ENCODE peak calls at places on chromosomes 4 and X, in seven cellular contexts. A is activated CD8-positive, alpha-beta memory T cell treated with anti-CD3 and anti-CD28 coated beads for 24 hours; Q is NCI-H1417; P is activated T-cell treated with anti-CD3 and anti-CD28 coated beads, Interleukin-2, amount 50 U/mL, for 72 hours; N is EL; T is A172; O is heart left ventricle. J is an unnamed sample.

GRCh38 chrX:107025538-107025937 is 25.5 kb upstream of the MORC4 start:
- DNase-seq in T (no peak), Q (peak), P (no peak), A (no peak), N (peak), O (no peak), J (no peak)

GRCh38 chr4:1375761-1376322 is 28.8 kb downstream of the UVSSA start:
- DNase-seq in P (no peak), A (no peak), T (no peak), Q (no peak), O (no peak), N (no peak), J (no peak)

GRCh38 chr4:47543331-47543730 is 58.3 kb downstream of the ATP10D start:
- DNase-seq in P (no peak), O (no peak), A (no peak), Q (peak), T (no peak), N (peak), J (no peak)

GRCh38 chrX:40176979-40177430 is 79.2 kb upstream of the BCOR start:
- DNase-seq in O (no peak), P (peak), A (peak), N (no peak), T (no peak), Q (peak), J (peak)

GRCh38 chrX:102604327-102604726 is 5.0 kb downstream of the ARMCX5 start:
- DNase-seq in T (no peak), P (no peak), A (no peak), O (no peak), N (no peak), Q (no peak), J (no peak)

GRCh38 chr4:54709281-54709854 is 51.6 kb downstream of the KIT start:
- DNase-seq in Q (no peak), N (no peak), T (no peak), O (no peak), P (no peak), A (no peak), J (no peak)

GRCh38 chrX:100980608-100981497 is 11.3 kb downstream of the ARL13A start:
- DNase-seq in O (no peak), N (peak), Q (no peak), T (peak), A (no peak), P (no peak), J (peak)

GRCh38 chr4:41256740-41257256 is at the start of gene UCHL1:
- DNase-seq in N (peak), O (peak), P (peak), Q (peak), A (peak), T (peak), J (peak)

GRCh38 chr4:150579591-150580234 is 2.2 kb upstream of the MAB21L2 start:
- DNase-seq in O (no peak), A (no peak), P (no peak), N (no peak), T (no peak), Q (no peak), J (peak)

GRCh38 chr4:169174247-169174646 is 96.5 kb downstream of the SH3RF1 start:
- DNase-seq in P (no peak), T (peak), N (no peak), O (no peak), A (no peak), Q (no peak), J (no peak)

GRCh38 chr4:123750044-123750443 is 353.4 kb downstream of the SPRY1 start:
- DNase-seq in A (no peak), Q (no peak), P (no peak), T (no peak), N (no peak), O (no peak), J (no peak)

GRCh38 chr4:108651068-108651794 is 832 bp downstream of the OSTC start:
- DNase-seq in Q (peak), N (peak), P (no peak), O (no peak), A (no peak), T (peak), J (no peak)

GRCh38 chr4:185640809-185641675 is 105.7 kb upstream of the PDLIM3 start:
- DNase-seq in A (no peak), T (peak), P (no peak), N (peak), O (no peak), Q (peak), J (no peak)

GRCh38 chrX:148298737-148299136 is 201.7 kb upstream of the AFF2 start:
- DNase-seq in O (no peak), Q (no peak), P (no peak), T (peak), N (no peak), A (no peak), J (no peak)

GRCh38 chr4:95551653-95552052 is 2.9 kb upstream of the UNC5C start:
- DNase-seq in T (no peak), Q (no peak), N (no peak), P (no peak), O (no peak), A (no peak), J (no peak)

GRCh38 chr4:149901128-149901527 is 85.5 kb upstream of the IQCM start:
- DNase-seq in A (no peak), O (no peak), P (no peak), T (no peak), N (no peak), Q (no peak), J (no peak)

GRCh38 chr4:108398326-108398725 is 222.1 kb upstream of the RPL34 start:
- DNase-seq in P (no peak), O (no peak), Q (no peak), N (no peak), A (no peak), T (no peak), J (no peak)

GRCh38 chr4:80831383-80832361 is 198.8 kb upstream of the BMP3 start:
- DNase-seq in A (no peak), Q (no peak), P (no peak), T (peak), N (peak), O (no peak), J (no peak)

GRCh38 chrX:104136241-104137019 is 20.4 kb downstream of the SLC25A53 start:
- DNase-seq in A (peak), T (peak), N (peak), P (peak), Q (peak), O (peak), J (peak)

GRCh38 chr4:80104927-80105326 is 31.9 kb upstream of the ANTXR2 start:
- DNase-seq in T (no peak), P (no peak), Q (no peak), A (no peak), O (no peak), N (no peak), J (no peak)

GRCh38 chr4:3017504-3017903 is 54.1 kb downstream of the GRK4 start:
- DNase-seq in O (no peak), P (no peak), N (no peak), A (no peak), T (no peak), Q (no peak), J (no peak)

GRCh38 chr4:56324011-56324610 is 63.2 kb downstream of the AASDH start:
- DNase-seq in O (no peak), T (no peak), P (no peak), A (no peak), Q (no peak), N (no peak), J (no peak)

GRCh38 chr4:165208741-165209388 is 1.5 kb downstream of the KLHL2 start:
- DNase-seq in Q (peak), A (no peak), T (no peak), N (no peak), P (peak), O (no peak), J (no peak)

GRCh38 chr4:54647070-54647469 is 10.7 kb upstream of the KIT start:
- DNase-seq in Q (no peak), A (no peak), P (no peak), N (no peak), T (no peak), O (no peak), J (no peak)

GRCh38 chr4:84579410-84579791 is 3.5 kb upstream of the CDS1 start:
- DNase-seq in O (no peak), Q (no peak), A (no peak), T (no peak), N (no peak), P (no peak), J (no peak)

GRCh38 chrX:43970528-43970927 is 2.7 kb downstream of the NDP start:
- DNase-seq in N (peak), O (no peak), Q (no peak), P (no peak), T (peak), A (no peak), J (no peak)

GRCh38 chr4:128572778-128573241 is 236.7 kb upstream of the JADE1 start:
- DNase-seq in Q (no peak), A (no peak), O (no peak), P (no peak), T (peak), N (peak), J (no peak)

GRCh38 chr4:82484987-82485783 is 54.8 kb downstream of the ENOPH1 start:
- DNase-seq in P (no peak), T (no peak), Q (no peak), N (no peak), A (no peak), O (no peak), J (no peak)

GRCh38 chr4:76811604-76812412 is 86.1 kb downstream of the SOWAHB start:
- DNase-seq in T (no peak), Q (no peak), A (no peak), P (no peak), O (peak), N (peak), J (peak)